ENCODE peak calls at places on chromosome 15, in ten cellular contexts. X is CD4-positive, alpha-beta T cell; D is upper lobe of right lung; A is fibroblast of lung; Y is esophagus squamous epithelium; Z is astrocyte; G is HL-60; U is AG10803; H is astrocyte of the cerebellum; B is heart right ventricle. R is an unnamed sample.

GRCh38 chr15:63593705-63594671 is 3.2 kb upstream of the FBXL22 start:
- DNase-seq in X (no peak), D (no peak), A (no peak), Y (no peak), Z (no peak), G (no peak), U (no peak), H (no peak), B (no peak), R (no peak)

GRCh38 chr15:66514586-66514985 is 9.5 kb downstream of the ZWILCH start:
- DNase-seq in X (no peak), D (no peak), A (no peak), Y (no peak), Z (no peak), G (no peak), U (no peak), H (no peak), B (no peak), R (no peak)

GRCh38 chr15:85710340-85710842 is 84.3 kb downstream of the KLHL25 start:
- DNase-seq in X (no peak), D (no peak), A (no peak), Y (no peak), Z (no peak), G (no peak), U (no peak), H (no peak), B (no peak), R (no peak)

GRCh38 chr15:100111103-100112060 is 230.4 kb downstream of the ADAMTS17 start:
- DNase-seq in X (no peak), D (peak; percentile 58), A (peak; percentile 91), Y (no peak), Z (peak; percentile 85), G (peak; percentile 85), U (peak; percentile 72), H (no peak), B (peak; percentile 74), R (peak; percentile 59)

GRCh38 chr15:89673162-89673506 is 6.0 kb downstream of the PLIN1 start:
- DNase-seq in X (no peak), D (no peak), A (no peak), Y (no peak), Z (no peak), G (peak; percentile 45), U (no peak), H (no peak), B (no peak), R (no peak)

GRCh38 chr15:40558952-40559742 is 5.7 kb downstream of the CCDC32 start:
- DNase-seq in X (no peak), D (no peak), A (no peak), Y (no peak), Z (no peak), G (no peak), U (no peak), H (no peak), B (no peak), R (no peak)

GRCh38 chr15:58139631-58140522 is 1.7 kb downstream of the AQP9 start:
- DNase-seq in X (no peak), D (no peak), A (no peak), Y (no peak), Z (no peak), G (peak; percentile 65), U (peak; percentile 82), H (no peak), B (no peak), R (peak; percentile 28)

GRCh38 chr15:88572030-88572333 is 25.5 kb upstream of the DET1 start:
- DNase-seq in X (no peak), D (no peak), A (no peak), Y (no peak), Z (no peak), G (no peak), U (no peak), H (no peak), B (no peak), R (no peak)

GRCh38 chr15:50872832-50873231 is 35.7 kb upstream of the AP4E1 start:
- DNase-seq in X (no peak), D (no peak), A (no peak), Y (no peak), Z (no peak), G (no peak), U (no peak), H (no peak), B (no peak), R (no peak)

GRCh38 chr15:66800584-66801235 is 98.7 kb downstream of the SMAD6 start:
- DNase-seq in X (no peak), D (no peak), A (peak; percentile 38), Y (no peak), Z (peak; percentile 15), G (no peak), U (peak; percentile 67), H (no peak), B (no peak), R (no peak)

GRCh38 chr15:28098766-28099554 is at the start of gene OCA2:
- DNase-seq in X (peak; percentile 40), D (peak; percentile 89), A (peak; percentile 50), Y (no peak), Z (peak; percentile 40), G (peak; percentile 54), U (peak; percentile 67), H (peak; percentile 68), B (no peak), R (no peak)

GRCh38 chr15:40846846-40847224 is 3.0 kb downstream of the SPINT1 start:
- DNase-seq in X (no peak), D (no peak), A (no peak), Y (no peak), Z (no peak), G (no peak), U (no peak), H (no peak), B (no peak), R (no peak)

GRCh38 chr15:42094512-42094963 is at the start of gene PLA2G4D:
- DNase-seq in X (no peak), D (peak; percentile 84), A (no peak), Y (no peak), Z (no peak), G (no peak), U (no peak), H (no peak), B (no peak), R (no peak)

GRCh38 chr15:83444936-83445335 is 2.2 kb upstream of the SH3GL3 start:
- DNase-seq in X (no peak), D (no peak), A (no peak), Y (no peak), Z (no peak), G (no peak), U (no peak), H (no peak), B (no peak), R (no peak)

GRCh38 chr15:95946946-95947345 is 383.6 kb upstream of the NR2F2 start:
- DNase-seq in X (no peak), D (no peak), A (no peak), Y (no peak), Z (no peak), G (no peak), U (no peak), H (no peak), B (no peak), R (no peak)
- TF ChIP-seq CTCF in X (no peak), D (no peak), A (no peak), Y (no peak), Z (no peak), G (no peak), U (no peak), H (no peak), B (no peak), R (no peak)

DNA sequence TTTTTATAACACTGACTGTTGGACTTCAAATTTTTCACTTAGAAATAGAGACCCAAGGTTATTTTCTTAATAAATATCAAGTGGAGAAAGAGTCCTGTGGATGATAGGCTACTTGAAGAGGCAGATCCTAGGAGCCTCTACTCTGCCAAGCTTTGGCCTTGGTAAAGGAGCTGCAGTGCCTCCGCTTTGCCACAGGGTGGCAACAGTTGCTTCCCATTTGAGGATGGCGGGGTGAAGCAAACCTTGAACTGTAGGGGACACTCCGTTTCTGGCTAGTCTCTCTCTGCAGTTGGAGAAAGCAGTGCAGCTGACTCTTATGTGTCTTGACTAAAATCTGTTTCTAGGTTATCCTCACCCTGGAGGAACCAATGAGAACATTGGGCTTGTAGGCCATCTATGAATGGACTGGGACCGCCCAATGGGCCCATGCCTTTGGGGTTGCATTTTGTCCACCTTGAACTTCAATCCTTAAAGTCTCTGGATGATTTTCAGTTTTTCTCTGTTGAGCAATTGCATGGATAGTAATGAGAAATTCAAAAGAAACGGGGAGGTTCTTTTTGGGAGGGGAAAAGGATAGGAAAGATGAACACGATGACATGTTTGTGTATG is 9.8 kb downstream of the SCG5 start:
- DNase-seq in X (peak; percentile 6), D (no peak), A (peak; percentile 55), Y (no peak), Z (no peak), G (peak; percentile 60), U (peak; percentile 82), H (no peak), B (peak; percentile 10), R (peak; percentile 35)
- TF ChIP-seq CTCF in X (peak; percentile 74), D (peak; percentile 87), A (peak; percentile 97), Y (peak; percentile 79), Z (peak; percentile 98), G (peak; percentile 98), U (peak; percentile 99), H (peak; percentile 98), B (peak; percentile 55), R (peak; percentile 95)

GRCh38 chr15:25134546-25134945 is 179.8 kb downstream of the SNRPN start:
- DNase-seq in X (no peak), D (no peak), A (peak; percentile 26), Y (no peak), Z (peak; percentile 9), G (no peak), U (peak; percentile 0), H (no peak), B (no peak), R (no peak)

GRCh38 chr15:25137013-25137412 is 182.2 kb downstream of the SNRPN start:
- DNase-seq in X (no peak), D (no peak), A (no peak), Y (no peak), Z (no peak), G (no peak), U (no peak), H (no peak), B (no peak), R (no peak)

GRCh38 chr15:25133804-25134203 is 179.0 kb downstream of the SNRPN start:
- DNase-seq in X (no peak), D (no peak), A (no peak), Y (no peak), Z (no peak), G (no peak), U (no peak), H (no peak), B (no peak), R (no peak)

DNA sequence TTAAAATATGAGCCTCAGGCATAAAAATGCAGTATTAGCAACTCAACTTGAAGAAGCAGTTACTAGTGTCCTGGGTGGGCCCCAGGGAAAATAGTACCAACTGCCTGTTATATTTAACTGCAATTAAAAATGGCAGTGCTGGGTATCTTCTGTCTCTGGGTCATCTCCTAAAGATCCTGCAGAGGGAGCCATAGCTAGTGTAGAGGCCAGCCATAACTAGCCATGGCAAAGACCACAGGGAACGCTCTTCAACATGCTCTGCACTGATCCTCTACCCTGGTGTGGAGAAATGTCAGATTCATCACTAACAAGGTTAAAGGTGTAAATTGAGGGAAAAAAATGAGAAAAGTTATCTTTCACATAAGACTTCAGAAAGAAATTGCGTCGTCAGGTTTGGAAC is 181.3 kb downstream of the SNRPN start:
- DNase-seq in X (no peak), D (no peak), A (no peak), Y (no peak), Z (no peak), G (no peak), U (peak; percentile 6), H (no peak), B (no peak), R (no peak)
- TF ChIP-seq CTCF in X (no peak), D (peak; percentile 20), A (no peak), Y (no peak), Z (peak; percentile 17), G (no peak), U (peak; percentile 30), H (no peak), B (no peak), R (peak; percentile 27)

GRCh38 chr15:39312984-39313383 is 267.9 kb upstream of the THBS1 start:
- DNase-seq in X (no peak), D (no peak), A (no peak), Y (no peak), Z (no peak), G (peak; percentile 69), U (no peak), H (no peak), B (peak; percentile 16), R (no peak)
- TF ChIP-seq CTCF in X (no peak), D (no peak), A (no peak), Y (no peak), Z (no peak), G (peak; percentile 48), U (no peak), H (no peak), B (no peak), R (peak; percentile 19)

R was measured in AG09309.